ENCODE peak calls at places on chromosomes 6 and 20, in eight cellular contexts. One of them, this sample, is unnamed. For H3K4me1, the result is how much of the 10 kb centered on the place peaks cover.

GRCh38 chr6:35544748-35545361 is 32.2 kb upstream of the TULP1 start:
- DNase-seq in right lobe of liver: no peak
- DNase-seq in heart right ventricle: no peak
- DNase-seq in body of pancreas: no peak
- DNase-seq in OCI-LY7: no peak
- DNase-seq in lung: no peak
- DNase-seq in A549: no peak
- DNase-seq in cardiac muscle cell: no peak
- DNase-seq in this sample: no peak

GRCh38 chr6:153602387-153602786 is 436.7 kb upstream of the OPRM1 start:
- DNase-seq in right lobe of liver: no peak
- DNase-seq in heart right ventricle: no peak
- DNase-seq in body of pancreas: no peak
- DNase-seq in OCI-LY7: no peak
- DNase-seq in lung: no peak
- DNase-seq in A549: no peak
- DNase-seq in cardiac muscle cell: no peak
- DNase-seq in this sample: no peak

GRCh38 chr6:113586413-113586812 is 270.7 kb upstream of the MARCKS start:
- DNase-seq in right lobe of liver: no peak
- DNase-seq in heart right ventricle: no peak
- DNase-seq in body of pancreas: no peak
- DNase-seq in OCI-LY7: no peak
- DNase-seq in lung: no peak
- DNase-seq in A549: no peak
- DNase-seq in cardiac muscle cell: peak
- DNase-seq in this sample: no peak

GRCh38 chr6:75363304-75363703 is 78.7 kb upstream of the TMEM30A start:
- DNase-seq in right lobe of liver: no peak
- DNase-seq in heart right ventricle: no peak
- DNase-seq in body of pancreas: no peak
- DNase-seq in OCI-LY7: no peak
- DNase-seq in lung: no peak
- DNase-seq in A549: no peak
- DNase-seq in cardiac muscle cell: no peak
- DNase-seq in this sample: no peak

GRCh38 chr6:53464942-53465460 is 79.9 kb downstream of the GCLC start:
- DNase-seq in right lobe of liver: peak
- DNase-seq in heart right ventricle: peak
- DNase-seq in body of pancreas: peak
- DNase-seq in OCI-LY7: no peak
- DNase-seq in lung: peak
- DNase-seq in A549: no peak
- DNase-seq in cardiac muscle cell: no peak
- DNase-seq in this sample: no peak

GRCh38 chr20:13819885-13820645 is 35.2 kb downstream of the NDUFAF5 start:
- DNase-seq in right lobe of liver: peak
- DNase-seq in heart right ventricle: no peak
- DNase-seq in body of pancreas: peak
- DNase-seq in OCI-LY7: peak
- DNase-seq in lung: no peak
- DNase-seq in A549: peak
- DNase-seq in cardiac muscle cell: peak
- DNase-seq in this sample: no peak

GRCh38 chr6:54602591-54602990 is 244.0 kb upstream of the FAM83B start:
- DNase-seq in right lobe of liver: no peak
- DNase-seq in heart right ventricle: no peak
- DNase-seq in body of pancreas: no peak
- DNase-seq in OCI-LY7: no peak
- DNase-seq in lung: no peak
- DNase-seq in A549: no peak
- DNase-seq in cardiac muscle cell: no peak
- DNase-seq in this sample: no peak

GRCh38 chr6:20160541-20161283 is 51.6 kb downstream of the MBOAT1 start:
- DNase-seq in right lobe of liver: no peak
- DNase-seq in heart right ventricle: no peak
- DNase-seq in body of pancreas: no peak
- DNase-seq in OCI-LY7: no peak
- DNase-seq in lung: no peak
- DNase-seq in A549: no peak
- DNase-seq in cardiac muscle cell: no peak
- DNase-seq in this sample: no peak

GRCh38 chr6:106385530-106385929 is 25.0 kb downstream of the CRYBG1 start:
- DNase-seq in right lobe of liver: no peak
- DNase-seq in heart right ventricle: no peak
- DNase-seq in body of pancreas: no peak
- DNase-seq in OCI-LY7: no peak
- DNase-seq in lung: no peak
- DNase-seq in A549: no peak
- DNase-seq in cardiac muscle cell: no peak
- DNase-seq in this sample: no peak

GRCh38 chr6:159979136-159979874 is 10.4 kb downstream of the IGF2R start:
- DNase-seq in right lobe of liver: no peak
- DNase-seq in heart right ventricle: peak
- DNase-seq in body of pancreas: no peak
- DNase-seq in OCI-LY7: peak
- DNase-seq in lung: no peak
- DNase-seq in A549: no peak
- DNase-seq in cardiac muscle cell: peak
- DNase-seq in this sample: no peak

GRCh38 chr20:16691381-16691780 is 38.4 kb upstream of the SNRPB2 start:
- DNase-seq in right lobe of liver: no peak
- DNase-seq in heart right ventricle: no peak
- DNase-seq in body of pancreas: no peak
- DNase-seq in OCI-LY7: no peak
- DNase-seq in lung: no peak
- DNase-seq in A549: no peak
- DNase-seq in cardiac muscle cell: no peak
- DNase-seq in this sample: no peak

GRCh38 chr20:11329271-11329670 is 588.4 kb upstream of the BTBD3 start:
- DNase-seq in right lobe of liver: no peak
- DNase-seq in heart right ventricle: no peak
- DNase-seq in body of pancreas: no peak
- DNase-seq in OCI-LY7: no peak
- DNase-seq in lung: no peak
- DNase-seq in A549: no peak
- DNase-seq in cardiac muscle cell: no peak
- DNase-seq in this sample: no peak

GRCh38 chr6:27957526-27957925 is 485 bp downstream of the OR2B6 start:
- DNase-seq in right lobe of liver: no peak
- DNase-seq in heart right ventricle: no peak
- DNase-seq in body of pancreas: no peak
- DNase-seq in OCI-LY7: peak
- DNase-seq in lung: no peak
- DNase-seq in A549: no peak
- DNase-seq in cardiac muscle cell: no peak
- DNase-seq in this sample: no peak

GRCh38 chr6:158960046-158960445 is 40.0 kb downstream of the RSPH3 start:
- DNase-seq in right lobe of liver: no peak
- DNase-seq in heart right ventricle: no peak
- DNase-seq in body of pancreas: no peak
- DNase-seq in OCI-LY7: no peak
- DNase-seq in lung: no peak
- DNase-seq in A549: no peak
- DNase-seq in cardiac muscle cell: no peak
- DNase-seq in this sample: no peak

GRCh38 chr6:70149209-70149788 is 153.6 kb downstream of the COL9A1 start:
- DNase-seq in right lobe of liver: no peak
- DNase-seq in heart right ventricle: no peak
- DNase-seq in body of pancreas: no peak
- DNase-seq in OCI-LY7: no peak
- DNase-seq in lung: no peak
- DNase-seq in A549: no peak
- DNase-seq in cardiac muscle cell: no peak
- DNase-seq in this sample: no peak

GRCh38 chr6:21885101-21885500 is 291.6 kb downstream of the SOX4 start:
- DNase-seq in right lobe of liver: no peak
- DNase-seq in heart right ventricle: no peak
- DNase-seq in body of pancreas: no peak
- DNase-seq in OCI-LY7: no peak
- DNase-seq in lung: no peak
- DNase-seq in A549: no peak
- DNase-seq in cardiac muscle cell: no peak
- DNase-seq in this sample: no peak

GRCh38 chr6:14883921-14884320 is 361.9 kb upstream of the JARID2 start:
- DNase-seq in right lobe of liver: no peak
- DNase-seq in heart right ventricle: no peak
- DNase-seq in body of pancreas: no peak
- DNase-seq in OCI-LY7: no peak
- DNase-seq in lung: no peak
- DNase-seq in A549: no peak
- DNase-seq in cardiac muscle cell: peak
- DNase-seq in this sample: no peak

GRCh38 chr6:158418501-158418900 is 106.2 kb downstream of the TULP4 start:
- DNase-seq in right lobe of liver: no peak
- DNase-seq in heart right ventricle: no peak
- DNase-seq in body of pancreas: no peak
- DNase-seq in OCI-LY7: no peak
- DNase-seq in lung: no peak
- DNase-seq in A549: no peak
- DNase-seq in cardiac muscle cell: no peak
- DNase-seq in this sample: no peak

GRCh38 chr20:61986762-61987321 is 78.8 kb downstream of the TAF4 start:
- DNase-seq in right lobe of liver: no peak
- DNase-seq in heart right ventricle: no peak
- DNase-seq in body of pancreas: no peak
- DNase-seq in OCI-LY7: no peak
- DNase-seq in lung: no peak
- DNase-seq in A549: no peak
- DNase-seq in cardiac muscle cell: peak
- DNase-seq in this sample: no peak

GRCh38 chr20:56606174-56606945 is 22.7 kb upstream of the TFAP2C start:
- DNase-seq in right lobe of liver: no peak
- DNase-seq in heart right ventricle: no peak
- DNase-seq in body of pancreas: no peak
- DNase-seq in OCI-LY7: no peak
- DNase-seq in lung: no peak
- DNase-seq in A549: peak
- DNase-seq in cardiac muscle cell: no peak
- DNase-seq in this sample: no peak

GRCh38 chr6:134720353-134721094 is 229.4 kb downstream of the ALDH8A1 start:
- DNase-seq in right lobe of liver: no peak
- DNase-seq in heart right ventricle: no peak
- DNase-seq in body of pancreas: no peak
- DNase-seq in OCI-LY7: no peak
- DNase-seq in lung: no peak
- DNase-seq in A549: no peak
- DNase-seq in cardiac muscle cell: no peak
- DNase-seq in this sample: no peak
- H3K4me1 ChIP-seq in right lobe of liver: under half
- H3K4me1 ChIP-seq in heart right ventricle: under half
- H3K4me1 ChIP-seq in body of pancreas: under half
- H3K4me1 ChIP-seq in OCI-LY7: under half
- H3K4me1 ChIP-seq in lung: under half
- H3K4me1 ChIP-seq in A549: under half
- H3K4me1 ChIP-seq in cardiac muscle cell: under half
- H3K4me1 ChIP-seq in this sample: under half

GRCh38 chr6:122284848-122285247 is 114.6 kb upstream of the HSF2 start:
- DNase-seq in right lobe of liver: no peak
- DNase-seq in heart right ventricle: no peak
- DNase-seq in body of pancreas: no peak
- DNase-seq in OCI-LY7: no peak
- DNase-seq in lung: no peak
- DNase-seq in A549: no peak
- DNase-seq in cardiac muscle cell: no peak
- DNase-seq in this sample: no peak

GRCh38 chr6:122285292-122285913 is 114.0 kb upstream of the HSF2 start:
- DNase-seq in right lobe of liver: no peak
- DNase-seq in heart right ventricle: no peak
- DNase-seq in body of pancreas: no peak
- DNase-seq in OCI-LY7: no peak
- DNase-seq in lung: no peak
- DNase-seq in A549: no peak
- DNase-seq in cardiac muscle cell: no peak
- DNase-seq in this sample: no peak

GRCh38 chr6:122286512-122286911 is 112.9 kb upstream of the HSF2 start:
- DNase-seq in right lobe of liver: no peak
- DNase-seq in heart right ventricle: no peak
- DNase-seq in body of pancreas: no peak
- DNase-seq in OCI-LY7: no peak
- DNase-seq in lung: no peak
- DNase-seq in A549: no peak
- DNase-seq in cardiac muscle cell: no peak
- DNase-seq in this sample: no peak

DNA sequence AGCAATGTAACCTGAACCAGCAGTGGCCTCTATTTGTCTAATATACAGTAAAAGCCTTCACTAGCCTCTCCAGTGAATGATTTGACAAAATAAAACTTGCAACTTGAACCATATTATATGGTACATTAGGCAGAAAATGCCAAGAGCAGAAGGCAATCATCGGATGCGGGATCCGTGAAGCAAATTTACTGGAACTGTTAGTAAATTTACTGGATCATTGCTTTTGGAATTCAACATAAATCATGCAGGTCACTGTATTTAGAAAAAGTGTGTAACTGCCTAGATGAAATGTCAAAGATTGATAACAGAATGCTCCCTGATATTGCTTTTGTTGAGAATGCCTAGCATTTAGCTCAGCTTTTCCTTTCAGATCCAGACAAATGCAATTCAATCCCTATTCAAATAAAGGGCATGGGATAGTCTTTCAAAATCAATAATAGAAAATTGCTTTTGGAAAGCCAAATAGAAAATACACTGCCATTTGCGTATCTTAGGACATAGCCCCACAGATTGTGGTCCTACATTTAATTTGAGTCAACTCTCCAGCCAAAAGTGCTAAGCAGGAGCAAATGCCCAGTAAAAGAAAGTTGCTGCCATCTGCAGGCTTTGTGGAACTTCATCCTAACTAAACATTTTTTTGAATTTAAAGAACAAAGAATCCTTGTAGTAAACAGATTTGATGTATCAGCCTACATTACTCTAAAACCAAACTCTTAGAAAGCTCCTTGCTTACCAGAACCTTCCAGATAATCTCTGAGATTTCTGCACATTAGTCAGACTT is 109.5 kb upstream of the HSF2 start:
- DNase-seq in right lobe of liver: no peak
- DNase-seq in heart right ventricle: no peak
- DNase-seq in body of pancreas: no peak
- DNase-seq in OCI-LY7: no peak
- DNase-seq in lung: no peak
- DNase-seq in A549: peak
- DNase-seq in cardiac muscle cell: peak
- DNase-seq in this sample: no peak
- TF ChIP-seq CTCF in right lobe of liver: no peak
- TF ChIP-seq CTCF in heart right ventricle: no peak
- TF ChIP-seq CTCF in body of pancreas: no peak
- TF ChIP-seq CTCF in OCI-LY7: peak
- TF ChIP-seq CTCF in lung: no peak
- TF ChIP-seq CTCF in A549: peak
- TF ChIP-seq CTCF in cardiac muscle cell: no peak
- TF ChIP-seq CTCF in this sample: no peak

GRCh38 chr6:398065-398464 is 6.5 kb downstream of the IRF4 start:
- DNase-seq in right lobe of liver: no peak
- DNase-seq in heart right ventricle: no peak
- DNase-seq in body of pancreas: no peak
- DNase-seq in OCI-LY7: no peak
- DNase-seq in lung: no peak
- DNase-seq in A549: no peak
- DNase-seq in cardiac muscle cell: no peak
- DNase-seq in this sample: no peak
- H3K4me1 ChIP-seq in right lobe of liver: under half
- H3K4me1 ChIP-seq in heart right ventricle: under half
- H3K4me1 ChIP-seq in body of pancreas: under half
- H3K4me1 ChIP-seq in OCI-LY7: half or more
- H3K4me1 ChIP-seq in lung: under half
- H3K4me1 ChIP-seq in A549: under half
- H3K4me1 ChIP-seq in cardiac muscle cell: under half
- H3K4me1 ChIP-seq in this sample: under half

GRCh38 chr6:2841264-2842138 is at the start of gene SERPINB1:
- DNase-seq in right lobe of liver: peak
- DNase-seq in heart right ventricle: peak
- DNase-seq in body of pancreas: peak
- DNase-seq in OCI-LY7: no peak
- DNase-seq in lung: peak
- DNase-seq in A549: peak
- DNase-seq in cardiac muscle cell: peak
- DNase-seq in this sample: peak
- TF ChIP-seq CTCF in right lobe of liver: no peak
- TF ChIP-seq CTCF in heart right ventricle: no peak
- TF ChIP-seq CTCF in body of pancreas: peak
- TF ChIP-seq CTCF in OCI-LY7: no peak
- TF ChIP-seq CTCF in lung: no peak
- TF ChIP-seq CTCF in A549: no peak
- TF ChIP-seq CTCF in cardiac muscle cell: no peak
- TF ChIP-seq CTCF in this sample: no peak